ENCODE peak calls at places on chromosome 14, in four cellular contexts. Y is SK-N-SH, W is GM12878, F is HepG2. V is an unnamed sample.

GRCh38 chr14:96158735-96159134 is 45.9 kb upstream of the BDKRB2 start:
- DNase-seq in F (no peak), Y (no peak), W (no peak), V (no peak)

GRCh38 chr14:44700184-44700583 is 193.1 kb upstream of the FSCB start:
- DNase-seq in F (no peak), Y (no peak), W (no peak), V (no peak)

GRCh38 chr14:22163051-22163450 is 426.0 kb downstream of the DAD1 start:
- DNase-seq in F (peak; percentile 43), W (no peak), Y (no peak), V (no peak)

GRCh38 chr14:69937367-69937777 is 58.2 kb downstream of the SMOC1 start:
- DNase-seq in Y (no peak), F (peak; percentile 71), W (no peak), V (no peak)

GRCh38 chr14:103692159-103692558 is 23.1 kb downstream of the XRCC3 start:
- DNase-seq in Y (no peak), F (no peak), W (peak; percentile 20), V (no peak)

GRCh38 chr14:99271951-99272668 is at the start of gene BCL11B:
- DNase-seq in W (peak; percentile 24), Y (peak; percentile 78), F (peak; percentile 84), V (peak; percentile 86)

GRCh38 chr14:99534863-99535262 is 53.7 kb downstream of the CCNK start:
- DNase-seq in F (no peak), Y (no peak), W (no peak), V (no peak)

GRCh38 chr14:67618617-67619063 is 1.1 kb upstream of the ARG2 start:
- DNase-seq in W (no peak), F (peak; percentile 75), Y (peak; percentile 67), V (peak; percentile 67)

GRCh38 chr14:24395609-24396580 is 2.9 kb upstream of the NYNRIN start:
- DNase-seq in W (no peak), F (no peak), Y (no peak), V (no peak)

GRCh38 chr14:36570065-36570464 is 12.3 kb downstream of the NKX2-8 start:
- DNase-seq in Y (no peak), W (no peak), F (no peak), V (no peak)
- TF ChIP-seq PBX3 in Y (no peak), W (no peak), F (no peak), V (no peak)

GRCh38 chr14:64198486-64198885 is 95.7 kb downstream of the ESR2 start:
- DNase-seq in W (no peak), Y (no peak), F (no peak), V (no peak)

GRCh38 chr14:64195194-64195593 is 99.0 kb downstream of the ESR2 start:
- DNase-seq in Y (no peak), W (peak; percentile 32), F (no peak), V (no peak)

GRCh38 chr14:64198021-64198420 is 96.2 kb downstream of the ESR2 start:
- DNase-seq in Y (no peak), F (no peak), W (no peak), V (no peak)

GRCh38 chr14:64196026-64196425 is 98.1 kb downstream of the ESR2 start:
- DNase-seq in W (no peak), Y (no peak), F (no peak), V (no peak)

GRCh38 chr14:64196668-64197411 is 97.3 kb downstream of the ESR2 start:
- DNase-seq in W (no peak), Y (peak; percentile 79), F (no peak), V (no peak)
- TF ChIP-seq USF2 in W (no peak), Y (no peak), F (no peak), V (no peak)

GRCh38 chr14:60310086-60310684 is 61.2 kb downstream of the PPM1A start:
- DNase-seq in F (no peak), Y (no peak), W (no peak), V (no peak)
- TF ChIP-seq PBX3 in F (no peak), Y (peak; percentile 11), W (no peak), V (no peak)

GRCh38 chr14:92121207-92121669 is 268 bp downstream of the NDUFB1 start:
- DNase-seq in F (peak; percentile 4), W (no peak), Y (no peak), V (no peak)
- TF ChIP-seq USF2 in F (no peak), W (no peak), Y (no peak), V (no peak)

GRCh38 chr14:65230287-65230728 is 128.0 kb upstream of the MAX start:
- DNase-seq in Y (peak; percentile 68), F (peak; percentile 96), W (no peak), V (no peak)
- TF ChIP-seq PBX3 in Y (no peak), F (no peak), W (no peak), V (no peak)

GRCh38 chr14:37787879-37788494 is 192.6 kb downstream of the TTC6 start:
- DNase-seq in Y (no peak), W (no peak), F (peak; percentile 95), V (no peak)

GRCh38 chr14:37792124-37792523 is 196.7 kb downstream of the TTC6 start:
- DNase-seq in W (no peak), Y (no peak), F (no peak), V (no peak)

GRCh38 chr14:37796703-37797416 is 201.4 kb downstream of the TTC6 start:
- DNase-seq in W (no peak), Y (no peak), F (peak; percentile 63), V (no peak)

GRCh38 chr14:37791384-37792036 is 196.1 kb downstream of the TTC6 start:
- DNase-seq in W (no peak), Y (no peak), F (peak; percentile 94), V (no peak)
- TF ChIP-seq USF2 in W (no peak), Y (no peak), F (no peak), V (no peak)

DNA sequence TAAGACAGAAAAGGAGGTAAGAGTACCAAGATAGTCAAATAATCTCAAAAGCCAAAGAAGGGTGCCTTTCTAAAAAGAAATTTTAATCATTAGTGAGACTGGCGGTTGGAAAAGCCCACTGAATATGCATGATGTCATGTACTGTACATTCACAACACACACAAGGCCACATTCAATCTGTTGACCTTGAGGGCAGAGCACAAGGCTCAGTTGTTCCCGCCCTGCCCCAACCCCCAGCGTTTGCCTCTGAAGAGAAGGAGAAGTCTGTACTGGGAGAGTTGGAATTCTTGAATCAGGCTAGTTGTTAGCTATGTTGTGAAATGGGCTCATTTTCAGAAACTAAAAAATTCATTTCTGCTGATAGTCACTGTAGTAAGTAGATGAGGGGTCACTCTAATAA is 50.2 kb upstream of the NID2 start:
- DNase-seq in F (peak; percentile 91), W (no peak), Y (no peak), V (no peak)
- TF ChIP-seq PBX3 in F (no peak), W (no peak), Y (no peak), V (no peak)

DNA sequence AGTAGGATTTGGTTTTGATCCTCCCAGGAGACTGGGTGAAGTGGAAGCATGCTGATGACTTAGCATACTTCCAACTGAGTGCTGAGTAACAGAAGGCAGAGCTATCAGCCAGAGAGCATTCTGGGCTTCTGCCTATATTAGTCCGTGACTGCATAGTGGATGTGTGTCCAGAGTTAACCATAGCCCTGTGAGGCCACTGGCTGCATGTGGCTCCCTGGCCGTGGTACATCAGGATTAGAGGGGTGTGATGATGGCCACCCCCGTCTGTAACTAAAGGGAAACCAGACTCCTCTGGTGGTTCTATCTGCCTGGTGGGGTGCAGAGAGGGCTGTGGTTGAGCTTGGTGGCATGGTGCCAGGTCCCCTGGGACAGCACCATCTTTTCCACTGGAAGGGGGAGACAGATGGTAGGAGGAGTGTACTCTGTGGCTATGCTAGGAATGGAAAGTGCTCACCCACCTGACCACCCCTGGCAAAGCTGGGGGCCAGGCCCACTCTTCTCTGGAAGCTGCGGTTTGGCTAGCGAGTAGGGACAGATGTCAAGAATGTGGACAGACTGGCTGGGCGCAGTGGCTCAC is 27.4 kb downstream of the ABCD4 start:
- DNase-seq in F (no peak), W (no peak), Y (no peak), V (peak; percentile 24)
- TF ChIP-seq USF2 in F (no peak), W (no peak), Y (no peak), V (no peak)

V was measured in A549.